ENCODE peak calls at places on chromosome 4, in eight cellular contexts. I, V, Q, Y, S, O, H and Z are unnamed samples. For H3K36me3 and H3K4me1, the result is how much of the 10 kb centered on the place peaks cover.

GRCh38 chr4:84678976-84679744 is 96.2 kb downstream of the CDS1 start:
- DNase-seq in I (no peak), V (peak), Q (no peak), Y (no peak), S (no peak), O (no peak), H (no peak), Z (no peak)

GRCh38 chr4:110621839-110622751 is 782 bp downstream of the PITX2 start:
- DNase-seq in I (no peak), V (no peak), Q (no peak), Y (no peak), S (no peak), O (peak), H (peak), Z (no peak)

GRCh38 chr4:124708517-124709300 is 3.8 kb downstream of the ANKRD50 start:
- DNase-seq in I (no peak), V (no peak), Q (no peak), Y (peak), S (no peak), O (peak), H (no peak), Z (no peak)

GRCh38 chr4:89539374-89539773 is 231.8 kb upstream of the GPRIN3 start:
- DNase-seq in I (no peak), V (peak), Q (no peak), Y (peak), S (peak), O (peak), H (no peak), Z (no peak)

GRCh38 chr4:114217150-114217817 is 237.8 kb upstream of the ARSJ start:
- DNase-seq in I (no peak), V (no peak), Q (no peak), Y (no peak), S (no peak), O (no peak), H (no peak), Z (no peak)

GRCh38 chr4:33998204-33998603 is 2246.1 kb downstream of the ARAP2 start:
- DNase-seq in I (no peak), V (no peak), Q (no peak), Y (no peak), S (no peak), O (no peak), H (no peak), Z (no peak)

GRCh38 chr4:6749340-6750171 is 33.0 kb upstream of the KIAA0232 start:
- DNase-seq in I (no peak), V (peak), Q (peak), Y (peak), S (peak), O (peak), H (peak), Z (peak)

GRCh38 chr4:82043081-82043808 is 330.5 kb downstream of the HNRNPD start:
- DNase-seq in I (no peak), V (peak), Q (no peak), Y (no peak), S (no peak), O (no peak), H (peak), Z (peak)

GRCh38 chr4:6526171-6526570 is 48.8 kb upstream of the MAN2B2 start:
- DNase-seq in I (no peak), V (no peak), Q (no peak), Y (no peak), S (no peak), O (no peak), H (no peak), Z (no peak)

GRCh38 chr4:77026322-77026704 is 49.5 kb downstream of the CCNI start:
- DNase-seq in I (no peak), V (no peak), Q (no peak), Y (no peak), S (no peak), O (no peak), H (no peak), Z (no peak)

GRCh38 chr4:173526034-173526482 is 4.0 kb downstream of the HAND2 start:
- DNase-seq in I (no peak), V (peak), Q (no peak), Y (no peak), S (no peak), O (peak), H (peak), Z (no peak)

GRCh38 chr4:165328708-165329107 is 1.2 kb downstream of the MSMO1 start:
- DNase-seq in I (no peak), V (peak), Q (no peak), Y (no peak), S (no peak), O (no peak), H (no peak), Z (peak)

GRCh38 chr4:43014266-43014665 is 121.8 kb downstream of the GRXCR1 start:
- DNase-seq in I (no peak), V (no peak), Q (no peak), Y (no peak), S (no peak), O (no peak), H (no peak), Z (no peak)

GRCh38 chr4:37666625-37667071 is 19.5 kb downstream of the RELL1 start:
- DNase-seq in I (no peak), V (peak), Q (peak), Y (peak), S (peak), O (peak), H (no peak), Z (peak)

DNA sequence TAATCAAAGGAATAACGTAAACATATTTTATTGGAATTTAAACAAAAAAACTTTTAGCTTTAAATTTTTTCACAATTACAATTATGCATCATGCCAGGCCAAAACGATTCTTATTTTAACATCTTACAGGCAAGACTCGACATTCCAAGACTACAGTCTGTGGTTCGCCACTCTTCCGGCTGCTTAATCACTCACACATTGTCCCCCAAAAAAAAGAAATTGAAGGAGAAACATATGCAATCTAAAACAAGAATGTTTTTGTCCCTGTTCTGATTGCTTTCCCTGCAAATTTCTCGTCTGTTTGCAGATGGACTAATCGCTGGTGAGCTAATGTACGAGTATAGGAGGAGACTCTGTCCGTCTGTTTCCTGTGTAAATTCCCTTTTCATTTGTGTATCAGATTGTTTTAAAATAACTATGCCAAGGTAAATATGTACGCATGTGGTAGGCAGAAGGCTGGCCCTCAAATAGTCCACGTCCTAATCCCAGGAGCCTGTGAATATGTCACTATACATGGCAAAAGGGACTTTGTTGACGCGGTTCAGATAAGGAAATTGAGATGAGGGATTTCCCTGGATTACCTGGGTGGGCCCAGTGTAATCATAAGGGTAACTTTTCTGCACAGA is 37.7 kb upstream of the MTNR1A start:
- DNase-seq in I (no peak), V (no peak), Q (no peak), Y (no peak), S (no peak), O (no peak), H (no peak), Z (no peak)
- H3K36me3 ChIP-seq in I (half or more), V (half or more), Q (half or more), Y (half or more), S (under half), O (half or more), H (half or more), Z (under half)

GRCh38 chr4:7845493-7846124 is 94.1 kb downstream of the AFAP1 start:
- DNase-seq in I (no peak), V (no peak), Q (no peak), Y (no peak), S (no peak), O (no peak), H (peak), Z (no peak)
- H3K4me1 ChIP-seq in I (under half), V (half or more), Q (under half), Y (half or more), S (under half), O (under half), H (under half), Z (under half)

DNA sequence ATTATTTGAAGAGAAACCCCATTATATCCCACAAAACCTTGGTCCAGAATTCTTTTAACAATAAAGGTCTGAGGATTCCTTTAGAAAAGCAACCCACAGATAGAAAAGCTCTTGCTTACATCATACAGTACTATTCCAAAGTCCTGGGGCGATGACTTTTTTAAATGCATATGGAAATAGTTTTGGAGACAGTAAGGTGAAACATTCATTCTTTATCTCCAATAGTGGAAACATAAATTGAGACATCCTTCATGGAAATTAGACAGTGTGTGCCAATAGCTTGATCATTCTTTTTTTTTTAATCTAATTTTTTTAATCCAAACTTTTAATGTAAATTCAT is 85.7 kb upstream of the UCP1 start:
- DNase-seq in I (no peak), V (peak), Q (no peak), Y (peak), S (no peak), O (no peak), H (no peak), Z (no peak)
- H3K9ac ChIP-seq in I (no peak), V (no peak), Q (no peak), Y (no peak), S (no peak), O (peak), H (no peak), Z (no peak)

GRCh38 chr4:48108309-48109073 is 25.6 kb downstream of the TXK start:
- DNase-seq in I (no peak), V (no peak), Q (no peak), Y (peak), S (no peak), O (peak), H (no peak), Z (no peak)
- H3K36me3 ChIP-seq in I (under half), V (under half), Q (under half), Y (under half), S (under half), O (under half), H (under half), Z (under half)

DNA sequence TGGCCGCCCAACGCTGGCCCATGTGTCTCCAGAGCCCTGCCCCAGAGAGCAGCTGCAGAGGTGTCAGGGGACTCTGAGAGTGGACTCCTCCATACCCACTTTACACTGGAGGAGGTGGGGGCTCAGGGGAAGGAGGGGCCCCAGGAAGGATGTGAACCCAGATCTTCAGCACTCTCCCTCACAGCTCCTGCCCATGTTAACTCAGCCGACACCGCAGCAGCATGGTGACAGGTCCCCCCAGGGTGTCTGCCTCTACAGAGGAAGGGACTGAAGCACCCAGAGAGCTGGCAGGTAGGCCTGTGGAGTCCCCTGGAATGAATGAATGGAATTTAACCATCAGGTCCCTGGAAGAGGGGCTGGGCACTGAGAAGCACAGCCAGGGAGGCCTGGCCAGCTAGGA is 21.7 kb downstream of the SH3BP2 start:
- DNase-seq in I (no peak), V (no peak), Q (no peak), Y (no peak), S (no peak), O (no peak), H (no peak), Z (no peak)
- H3K4me1 ChIP-seq in I (under half), V (under half), Q (under half), Y (under half), S (under half), O (half or more), H (under half), Z (under half)

DNA sequence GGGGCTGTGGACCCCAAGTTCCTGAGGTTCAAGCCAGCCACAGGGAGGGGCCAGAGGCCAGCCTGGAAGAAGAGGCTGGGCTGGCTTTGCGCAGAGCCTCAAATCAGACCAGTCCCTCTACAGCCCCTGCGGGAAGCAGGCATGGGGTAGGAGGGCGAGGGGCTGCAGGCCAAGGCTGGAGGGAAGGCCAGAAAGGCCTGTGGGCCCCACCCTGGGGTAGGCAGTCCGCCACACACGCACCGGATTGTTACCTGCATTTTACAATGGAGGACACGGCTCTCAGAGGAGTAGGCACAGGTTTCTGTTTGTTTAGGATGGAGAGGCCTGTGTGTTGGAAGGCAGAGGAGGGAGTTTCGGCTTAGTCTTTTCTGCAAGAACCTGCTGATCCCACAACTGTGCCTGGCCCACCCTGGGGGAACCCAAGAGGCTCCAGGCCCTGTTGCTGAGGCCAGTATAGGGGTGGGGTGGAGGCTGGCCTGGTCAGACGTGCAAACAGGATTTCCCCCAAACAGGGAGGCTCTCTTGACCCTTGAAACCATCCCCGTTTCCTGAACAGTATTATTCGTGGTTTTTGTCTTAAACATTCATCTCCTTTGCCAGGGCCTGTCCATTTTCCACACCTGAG is 659 bp upstream of the SLC49A3 start:
- DNase-seq in I (no peak), V (no peak), Q (no peak), Y (no peak), S (no peak), O (no peak), H (no peak), Z (no peak)
- H3K9ac ChIP-seq in I (peak), V (peak), Q (peak), Y (peak), S (no peak), O (peak), H (no peak), Z (peak)

GRCh38 chr4:75527482-75527881 is 13.2 kb downstream of the THAP6 start:
- DNase-seq in I (no peak), V (no peak), Q (no peak), Y (no peak), S (no peak), O (no peak), H (no peak), Z (no peak)

GRCh38 chr4:75525108-75525507 is 10.8 kb downstream of the THAP6 start:
- DNase-seq in I (no peak), V (no peak), Q (no peak), Y (no peak), S (no peak), O (no peak), H (no peak), Z (no peak)

DNA sequence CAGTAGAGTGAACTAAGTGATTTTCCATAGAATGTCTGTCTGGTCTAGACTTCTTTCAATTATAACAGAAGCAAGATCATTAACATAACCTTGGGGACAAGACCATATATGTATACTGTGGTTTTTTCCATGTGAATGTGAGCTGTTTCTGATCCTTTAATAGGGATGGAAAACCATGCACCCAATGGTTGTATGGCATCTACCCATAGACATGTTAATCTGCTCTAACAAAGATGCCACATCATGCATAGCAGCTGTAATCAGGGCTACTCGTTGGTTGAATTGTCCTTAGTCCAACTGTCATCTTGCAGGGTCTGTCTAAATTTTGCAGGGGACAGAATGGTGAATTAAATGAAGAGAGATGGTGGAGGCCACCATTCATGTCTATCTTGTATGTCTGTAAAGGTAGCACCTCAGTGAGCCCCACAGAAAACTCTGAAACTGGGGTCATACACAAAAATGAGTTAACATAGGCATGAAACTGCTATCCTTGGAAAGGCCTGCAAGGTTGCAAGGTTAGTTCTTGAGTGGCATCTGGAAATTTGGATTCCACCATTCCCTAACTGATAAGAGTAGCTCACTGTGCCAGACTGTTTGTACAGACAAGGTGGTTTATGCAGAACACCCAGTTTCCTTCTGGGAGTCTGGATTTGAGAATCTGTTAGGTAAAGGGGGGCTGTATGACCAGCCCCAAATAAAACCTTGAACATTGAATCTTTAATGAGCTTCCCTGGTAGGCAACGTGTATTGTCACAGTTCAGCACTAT is 16.5 kb downstream of the THAP6 start:
- DNase-seq in I (no peak), V (no peak), Q (no peak), Y (no peak), S (no peak), O (no peak), H (no peak), Z (no peak)
- H3K36me3 ChIP-seq in I (under half), V (under half), Q (under half), Y (under half), S (under half), O (half or more), H (half or more), Z (under half)

GRCh38 chr4:74627093-74627492 is 167.2 kb downstream of the BTC start:
- DNase-seq in I (no peak), V (no peak), Q (no peak), Y (no peak), S (no peak), O (no peak), H (no peak), Z (no peak)
- H3K4me1 ChIP-seq in I (under half), V (under half), Q (half or more), Y (under half), S (half or more), O (under half), H (under half), Z (under half)